ENCODE peak calls at places on chromosomes 11 and 22, in ten cellular contexts. N, X, L, D, O, B, F, U, G and R are unnamed samples.

GRCh38 chr11:43580735-43581369 is 99.7 kb upstream of the HSD17B12 start:
- DNase-seq in F (no peak), B (no peak), O (no peak), D (no peak), N (no peak), L (no peak), U (no peak), X (peak; percentile 24), G (no peak), R (no peak)

GRCh38 chr22:17968126-17968525 is 56.2 kb downstream of the MICAL3 start:
- DNase-seq in X (no peak), G (no peak), N (no peak), B (peak; percentile 32), U (no peak), F (no peak), L (no peak), O (no peak), D (no peak), R (no peak)

GRCh38 chr11:108213784-108214183 is 8.7 kb downstream of the NPAT start:
- DNase-seq in N (no peak), F (no peak), X (no peak), L (no peak), U (no peak), B (no peak), O (no peak), D (no peak), G (no peak), R (no peak)

GRCh38 chr11:82718307-82718706 is 15.4 kb downstream of the FAM181B start:
- DNase-seq in G (no peak), L (no peak), B (peak; percentile 48), O (no peak), F (peak; percentile 35), D (peak; percentile 61), U (peak; percentile 34), N (no peak), X (peak; percentile 49), R (no peak)

GRCh38 chr11:75383246-75383645 is 16.1 kb upstream of the RPS3 start:
- DNase-seq in D (peak; percentile 50), U (no peak), G (no peak), O (no peak), B (no peak), L (no peak), F (no peak), X (no peak), N (no peak), R (no peak)

GRCh38 chr11:23723861-23724260 is 773.0 kb upstream of the LUZP2 start:
- DNase-seq in L (no peak), X (peak; percentile 43), B (no peak), G (no peak), N (no peak), O (no peak), D (no peak), U (no peak), F (no peak), R (no peak)

GRCh38 chr11:134913999-134914590 is 502.1 kb upstream of the B3GAT1 start:
- DNase-seq in N (no peak), O (no peak), B (no peak), F (no peak), D (no peak), L (no peak), X (no peak), U (no peak), G (no peak), R (no peak)

GRCh38 chr22:38724926-38725571 is 19.3 kb downstream of the GTPBP1 start:
- DNase-seq in F (no peak), N (no peak), G (no peak), L (no peak), X (peak; percentile 41), D (peak; percentile 57), U (peak; percentile 50), O (no peak), B (no peak), R (no peak)

DNA sequence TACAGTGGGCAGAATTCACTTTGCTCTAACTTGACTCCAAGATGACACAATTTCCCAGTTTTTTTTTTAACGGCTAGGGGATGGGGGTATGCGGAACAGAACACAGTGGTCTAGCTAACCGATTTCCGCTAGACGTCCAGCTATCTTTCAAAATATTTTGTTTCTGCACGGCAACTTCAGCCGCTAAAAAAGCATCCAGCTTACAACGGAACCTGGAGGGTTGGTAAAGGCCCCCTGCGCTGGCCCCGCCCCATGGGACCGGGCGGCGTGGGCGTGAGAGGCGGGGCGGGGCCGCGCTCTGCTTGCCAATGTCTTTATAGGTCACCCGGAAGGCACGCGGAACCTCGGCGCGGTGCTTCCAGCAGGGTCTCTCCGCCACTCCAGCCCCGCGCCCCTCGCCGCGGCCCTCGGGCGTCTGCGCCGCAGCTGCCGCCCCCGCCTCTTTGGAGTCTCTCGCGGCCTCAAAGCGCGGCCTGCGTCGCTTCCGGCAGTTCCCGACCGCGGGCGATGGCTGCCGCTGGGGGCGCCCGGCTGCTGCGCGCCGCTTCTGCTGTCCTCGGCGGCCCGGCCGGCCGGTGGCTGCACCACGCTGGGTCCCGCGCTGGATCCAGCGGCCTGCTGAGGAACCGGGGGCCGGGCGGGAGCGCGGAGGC is at the start of gene FDX1:
- DNase-seq in U (peak; percentile 84), X (peak; percentile 74), O (peak; percentile 86), F (peak; percentile 65), G (peak; percentile 84), B (peak; percentile 81), D (peak; percentile 66), L (peak; percentile 56), N (peak; percentile 88), R (peak; percentile 73)
- TF ChIP-seq POLR2A in U (no peak), X (peak; percentile 82), O (peak; percentile 47), F (peak; percentile 36), G (peak; percentile 34), B (peak; percentile 62), D (peak; percentile 57), L (peak; percentile 37), N (peak; percentile 64), R (peak; percentile 68)

GRCh38 chr11:112451250-112451649 is 190.6 kb upstream of the PLET1 start:
- DNase-seq in D (no peak), G (no peak), X (no peak), O (no peak), F (no peak), U (no peak), L (no peak), B (no peak), N (no peak), R (no peak)

GRCh38 chr11:112457532-112457931 is 196.9 kb upstream of the PLET1 start:
- DNase-seq in O (no peak), B (no peak), N (no peak), L (no peak), F (no peak), D (no peak), G (no peak), U (no peak), X (no peak), R (no peak)

GRCh38 chr11:112454841-112455240 is 194.2 kb upstream of the PLET1 start:
- DNase-seq in O (no peak), N (no peak), B (no peak), G (no peak), F (no peak), X (no peak), D (no peak), U (no peak), L (no peak), R (no peak)

GRCh38 chr11:112455791-112456190 is 195.1 kb upstream of the PLET1 start:
- DNase-seq in B (no peak), D (no peak), U (peak; percentile 36), L (no peak), F (no peak), X (peak; percentile 9), O (no peak), G (no peak), N (no peak), R (no peak)

DNA sequence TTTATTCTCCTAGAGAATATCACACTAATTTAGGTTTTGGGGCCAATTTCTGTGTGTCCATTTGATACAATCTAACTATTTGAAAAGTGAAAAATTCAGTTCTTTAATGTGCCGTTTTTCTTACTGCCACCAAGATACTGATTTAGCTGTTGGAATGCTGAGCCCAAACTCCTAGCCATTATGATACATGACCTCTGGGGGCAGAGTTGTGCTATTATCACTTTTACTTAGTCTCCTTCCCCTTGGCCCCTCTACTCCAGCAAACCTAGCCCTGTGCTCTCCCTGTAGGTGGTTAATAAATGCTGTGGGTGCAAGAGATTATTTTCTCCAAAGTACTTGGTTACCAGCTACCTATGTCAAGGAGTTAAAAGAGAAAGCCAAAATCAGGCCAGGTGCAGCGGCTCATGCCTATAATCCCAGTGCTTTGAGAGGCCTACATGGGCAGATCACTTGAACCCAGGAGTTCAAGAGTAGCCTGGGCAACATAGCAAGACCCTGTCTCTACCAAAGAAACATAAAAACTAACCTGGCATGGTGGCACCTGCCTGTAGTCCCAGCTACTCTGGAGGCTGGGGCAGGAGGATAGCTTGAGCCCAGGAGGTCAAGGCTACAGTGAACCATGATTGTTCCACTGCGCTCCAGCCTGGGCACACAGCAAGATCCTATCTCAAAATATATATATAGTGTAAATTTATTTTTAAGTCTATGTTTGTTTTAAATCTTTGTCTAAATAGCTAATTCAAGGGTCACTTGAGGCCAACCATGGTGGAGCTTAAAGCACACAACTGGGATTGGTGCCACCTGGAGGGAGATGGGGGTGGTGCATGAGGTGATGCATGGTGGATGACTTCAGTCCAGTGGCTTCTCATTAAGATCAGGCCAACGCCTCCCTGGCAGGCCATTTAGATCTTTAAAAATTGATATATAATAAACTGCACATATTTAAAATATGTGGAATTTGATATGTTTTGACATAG is 193.2 kb upstream of the PLET1 start:
- DNase-seq in N (no peak), O (no peak), F (no peak), X (peak; percentile 12), B (peak; percentile 22), U (peak; percentile 24), L (no peak), G (peak; percentile 26), D (peak; percentile 25), R (peak; percentile 17)
- TF ChIP-seq CTCF in N (no peak), O (peak; percentile 37), F (no peak), X (peak; percentile 33), B (peak; percentile 24), U (peak; percentile 43), L (no peak), G (peak; percentile 21), D (no peak), R (peak; percentile 28)

GRCh38 chr11:62844154-62844553 is 4.8 kb upstream of the WDR74 start:
- DNase-seq in F (no peak), B (no peak), U (no peak), X (no peak), O (no peak), G (no peak), D (no peak), N (no peak), L (no peak), R (no peak)

GRCh38 chr11:62846177-62846576 is 6.8 kb upstream of the WDR74 start:
- DNase-seq in N (no peak), G (no peak), U (no peak), L (no peak), B (no peak), X (no peak), F (no peak), O (no peak), D (no peak), R (no peak)

GRCh38 chr11:62839050-62840015 is at the start of gene WDR74:
- DNase-seq in B (peak; percentile 91), G (peak; percentile 94), X (peak; percentile 92), O (peak; percentile 95), F (peak; percentile 90), N (peak; percentile 95), U (peak; percentile 93), L (peak; percentile 82), D (peak; percentile 84), R (peak; percentile 85)

GRCh38 chr11:62841361-62842170 is 2.2 kb upstream of the WDR74 start:
- DNase-seq in N (peak; percentile 93), U (peak; percentile 99), O (peak; percentile 79), L (peak; percentile 68), D (peak; percentile 97), F (peak; percentile 91), G (peak; percentile 89), B (peak; percentile 89), X (peak; percentile 100), R (peak; percentile 85)

GRCh38 chr11:62842171-62842717 is 2.9 kb upstream of the WDR74 start:
- DNase-seq in G (peak; percentile 38), B (no peak), O (no peak), X (no peak), N (no peak), U (no peak), D (no peak), L (no peak), F (peak; percentile 32), R (no peak)
- TF ChIP-seq POLR2A in G (no peak), B (no peak), O (no peak), X (no peak), N (no peak), U (no peak), D (no peak), L (no peak), F (no peak), R (no peak)

GRCh38 chr11:70502677-70503076 is 104.3 kb downstream of the CTTN start:
- DNase-seq in D (no peak), O (peak; percentile 7), L (no peak), F (no peak), G (no peak), N (no peak), U (no peak), B (no peak), X (no peak), R (no peak)

GRCh38 chr11:70505331-70505731 is 107.0 kb downstream of the CTTN start:
- DNase-seq in O (peak; percentile 34), B (no peak), L (no peak), N (no peak), G (no peak), U (no peak), F (no peak), D (no peak), X (no peak), R (no peak)

GRCh38 chr11:70503201-70503877 is 105.0 kb downstream of the CTTN start:
- DNase-seq in B (no peak), N (no peak), G (no peak), U (no peak), O (peak; percentile 39), F (no peak), L (no peak), D (no peak), X (no peak), R (no peak)

GRCh38 chr11:70504246-70505020 is 106.1 kb downstream of the CTTN start:
- DNase-seq in D (no peak), L (no peak), N (no peak), U (no peak), X (no peak), B (no peak), G (no peak), F (no peak), O (peak; percentile 32), R (no peak)

GRCh38 chr11:70503878-70504240 is 105.5 kb downstream of the CTTN start:
- DNase-seq in X (no peak), O (peak; percentile 48), B (no peak), D (no peak), L (no peak), F (no peak), U (no peak), G (peak; percentile 21), N (no peak), R (no peak)
- TF ChIP-seq CTCF in X (peak; percentile 7), O (no peak), B (no peak), D (no peak), L (no peak), F (no peak), U (no peak), G (no peak), N (no peak), R (no peak)